ENCODE peak calls at places on chromosomes 7 and 10, in six cellular contexts. T is cardiac muscle cell; H is CD4-positive, alpha-beta memory T cell; N is neural progenitor cell; J is Panc1; Z is adipocyte. R is an unnamed sample. For H3K4me1 and H3K36me3, the result is how much of the 10 kb centered on the place peaks cover.

GRCh38 chr10:42753507-42754154 is 29.0 kb upstream of the BMS1 start:
- DNase-seq in T (no peak), H (peak), N (peak), J (no peak), Z (peak), R (peak)

GRCh38 chr7:64946772-64947171 is 43.7 kb downstream of the ZNF273 start:
- DNase-seq in T (peak), H (no peak), N (peak), J (no peak), Z (no peak), R (no peak)

GRCh38 chr7:28587211-28587610 is 174.9 kb downstream of the CREB5 start:
- DNase-seq in T (no peak), H (no peak), N (peak), J (no peak), Z (peak), R (no peak)

GRCh38 chr10:5915451-5915850 is 25.4 kb downstream of the FBH1 start:
- DNase-seq in T (no peak), H (no peak), N (no peak), J (no peak), Z (no peak), R (no peak)

GRCh38 chr10:85420501-85421191 is 945.9 kb downstream of the GRID1 start:
- DNase-seq in T (no peak), H (no peak), N (peak), J (no peak), Z (no peak), R (no peak)

GRCh38 chr7:75656740-75657139 is 82.0 kb downstream of the HIP1 start:
- DNase-seq in T (no peak), H (no peak), N (no peak), J (no peak), Z (no peak), R (no peak)

GRCh38 chr10:94123253-94123995 is 129.7 kb downstream of the PLCE1 start:
- DNase-seq in T (peak), H (no peak), N (peak), J (peak), Z (peak), R (no peak)

GRCh38 chr10:42491001-42491592 is 147.3 kb downstream of the ZNF33B start:
- DNase-seq in T (no peak), H (no peak), N (no peak), J (no peak), Z (no peak), R (no peak)

GRCh38 chr7:151245360-151246160 is 2.9 kb downstream of the SMARCD3 start:
- DNase-seq in T (no peak), H (peak), N (peak), J (no peak), Z (peak), R (no peak)

GRCh38 chr10:118841881-118842605 is 87.3 kb upstream of the CACUL1 start:
- DNase-seq in T (no peak), H (no peak), N (no peak), J (no peak), Z (no peak), R (no peak)

DNA sequence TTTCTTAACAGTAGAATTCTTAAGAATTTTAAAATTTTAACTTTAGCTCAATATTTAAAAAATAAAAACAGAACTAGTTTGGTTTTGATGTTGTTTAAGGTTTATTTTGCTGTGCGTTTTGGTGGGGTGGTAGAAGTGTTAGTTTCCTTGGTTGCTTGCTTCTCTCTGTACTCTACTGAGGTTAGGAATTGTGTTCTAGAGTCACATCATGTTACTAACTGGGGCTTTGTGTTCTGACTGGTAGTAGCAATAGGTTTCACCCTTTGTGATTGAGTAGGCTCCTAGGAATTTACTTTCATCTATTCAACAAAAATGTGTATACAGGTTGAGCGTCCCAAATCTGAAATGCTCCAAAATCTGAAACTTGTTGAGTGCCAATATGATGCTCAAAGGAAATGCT is 99.5 kb downstream of the ZEB1 start:
- DNase-seq in T (no peak), H (no peak), N (no peak), J (no peak), Z (no peak), R (no peak)
- H3K4me1 ChIP-seq in T (under half), H (under half), N (under half), J (under half), Z (under half), R (under half)

GRCh38 chr7:97104719-97105129 is 12.8 kb upstream of the SDHAF3 start:
- DNase-seq in T (peak), H (peak), N (peak), J (peak), Z (peak), R (peak)
- H3K36me3 ChIP-seq in T (under half), H (under half), N (under half), J (under half), Z (under half), R (under half)

GRCh38 chr7:105666324-105666723 is 85.0 kb upstream of the EFCAB10 start:
- DNase-seq in T (no peak), H (no peak), N (no peak), J (no peak), Z (no peak), R (no peak)
- H3K4me3 ChIP-seq in T (no peak), H (no peak), N (no peak), J (no peak), Z (no peak), R (no peak)

DNA sequence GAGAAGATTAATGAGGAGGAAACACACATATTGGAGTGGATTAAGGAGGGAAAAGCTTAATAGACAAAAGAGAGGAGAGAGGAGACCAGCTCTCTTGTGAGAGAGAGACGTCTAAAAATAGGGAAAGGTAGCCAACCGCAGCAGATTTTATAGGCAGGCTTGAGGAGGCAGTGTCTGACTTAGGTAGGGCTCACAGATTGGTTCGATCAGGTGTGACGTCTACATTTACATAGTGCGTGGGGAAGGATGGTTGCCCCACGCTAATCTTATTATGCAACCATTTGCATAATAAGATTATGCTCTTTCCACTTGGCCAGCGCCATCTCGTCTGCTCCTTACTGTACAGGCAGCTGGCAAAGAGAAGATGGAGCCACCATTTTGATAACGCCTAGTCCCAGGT is 122.0 kb downstream of the MARCHF5 start:
- DNase-seq in T (no peak), H (no peak), N (no peak), J (no peak), Z (no peak), R (no peak)
- H3K4me1 ChIP-seq in T (under half), H (under half), N (under half), J (under half), Z (under half), R (under half)

DNA sequence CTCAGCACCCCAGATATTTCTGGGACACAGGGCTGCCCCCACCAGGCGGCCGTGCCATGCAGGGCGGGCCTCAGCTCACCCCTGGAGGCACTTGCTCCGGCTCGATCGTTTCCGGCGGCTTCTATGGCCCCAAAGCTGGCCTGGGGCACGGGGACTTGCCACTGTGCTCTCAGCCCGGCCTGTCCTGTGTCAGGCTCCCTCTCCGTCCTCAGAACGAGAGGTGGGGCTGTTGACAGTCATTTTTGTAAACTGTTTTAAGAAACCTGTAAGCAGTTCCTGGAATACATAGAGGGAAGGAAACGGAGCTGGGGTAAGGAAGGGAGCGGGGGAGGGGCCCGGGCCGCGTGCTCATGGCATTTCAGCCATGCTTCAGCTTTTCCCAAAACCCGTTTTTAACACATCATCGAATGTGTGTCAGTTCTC is 30.7 kb upstream of the PRKAR1B start:
- DNase-seq in T (no peak), H (no peak), N (no peak), J (no peak), Z (no peak), R (no peak)
- H3K36me3 ChIP-seq in T (under half), H (under half), N (under half), J (under half), Z (under half), R (half or more)

GRCh38 chr7:156777364-156778069 is 115.5 kb downstream of the LMBR1 start:
- DNase-seq in T (no peak), H (no peak), N (no peak), J (no peak), Z (no peak), R (no peak)
- H3K4me3 ChIP-seq in T (no peak), H (no peak), N (no peak), J (no peak), Z (no peak), R (no peak)

GRCh38 chr7:131010029-131010705 is 276.2 kb upstream of the KLF14 start:
- DNase-seq in T (peak), H (no peak), N (no peak), J (no peak), Z (no peak), R (no peak)

GRCh38 chr7:131007439-131008330 is 273.7 kb upstream of the KLF14 start:
- DNase-seq in T (peak), H (peak), N (peak), J (peak), Z (peak), R (no peak)

GRCh38 chr7:131011437-131011752 is 277.4 kb upstream of the KLF14 start:
- DNase-seq in T (no peak), H (no peak), N (no peak), J (no peak), Z (no peak), R (no peak)

GRCh38 chr7:131010714-131011436 is 276.9 kb upstream of the KLF14 start:
- DNase-seq in T (peak), H (peak), N (no peak), J (no peak), Z (peak), R (no peak)

GRCh38 chr7:131008840-131009651 is 275.0 kb upstream of the KLF14 start:
- DNase-seq in T (no peak), H (no peak), N (no peak), J (no peak), Z (peak), R (no peak)
- H3K4me1 ChIP-seq in T (under half), H (half or more), N (under half), J (half or more), Z (half or more), R (half or more)

DNA sequence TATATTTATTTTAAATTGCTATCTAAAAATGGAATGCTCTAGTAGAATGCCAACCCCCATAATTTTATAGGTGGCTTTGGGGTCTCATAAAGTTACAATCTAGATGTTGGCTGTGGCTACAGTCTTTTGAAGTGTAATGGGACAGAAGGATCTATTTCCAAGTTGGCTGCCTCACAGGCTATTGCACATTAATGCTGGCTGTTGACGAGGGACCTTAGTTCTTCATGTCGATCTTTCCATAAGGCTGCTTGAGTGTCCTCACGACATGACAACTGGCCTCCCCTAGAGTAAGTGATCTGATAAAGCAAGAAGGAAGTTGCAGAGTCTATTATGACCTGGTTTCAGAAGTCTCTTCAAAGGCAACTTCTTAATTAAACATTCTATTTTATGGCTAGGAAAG is 36.3 kb downstream of the WDR11 start:
- DNase-seq in T (no peak), H (no peak), N (no peak), J (no peak), Z (no peak), R (no peak)
- H3K36me3 ChIP-seq in T (under half), H (under half), N (under half), J (under half), Z (half or more), R (under half)

R was measured in heart left ventricle.